ENCODE peak calls at places on chromosomes 7 and 10, in ten cellular contexts. D is pons; A is activated naive CD8-positive, alpha-beta T cell treated with anti-CD3 and anti-CD28 coated beads, Interleukin-2, amount 50 U/mL, for 24 hours; K is GM04504; M is Calu3; E is NCI-H1048; R is stimulated activated CD8-positive, alpha-beta memory T cell treated with anti-CD3 and anti-CD28 coated beads, Interleukin-12 subunit alpha, Interleukin-12 subunit beta, amount 100 ng/mL, for 1 hour; J is cardiac fibroblast; W is RCC 7860; V is T-helper 9 cell. F is an unnamed sample.

GRCh38 chr7:1042161-1042833 is 2.0 kb upstream of the GPR146 start:
- DNase-seq in D (no peak), A (no peak), K (no peak), M (no peak), E (no peak), R (no peak), J (no peak), W (no peak), V (no peak), F (no peak)

GRCh38 chr7:22851140-22851539 is 28.5 kb upstream of the TOMM7 start:
- DNase-seq in D (no peak), A (no peak), K (no peak), M (no peak), E (no peak), R (no peak), J (no peak), W (no peak), V (no peak), F (no peak)

GRCh38 chr10:129863231-129863663 is 100.8 kb downstream of the EBF3 start:
- DNase-seq in D (no peak), A (no peak), K (no peak), M (no peak), E (no peak), R (no peak), J (no peak), W (no peak), V (no peak), F (no peak)

GRCh38 chr10:102283890-102284289 is 38.6 kb downstream of the GBF1 start:
- DNase-seq in D (no peak), A (no peak), K (no peak), M (no peak), E (no peak), R (no peak), J (no peak), W (no peak), V (no peak), F (peak)

GRCh38 chr10:78260675-78261074 is 227.0 kb downstream of the RPS24 start:
- DNase-seq in D (no peak), A (no peak), K (no peak), M (no peak), E (no peak), R (no peak), J (no peak), W (no peak), V (no peak), F (no peak)

GRCh38 chr10:20492447-20492846 is 404.7 kb downstream of the NEBL start:
- DNase-seq in D (no peak), A (no peak), K (no peak), M (no peak), E (no peak), R (no peak), J (no peak), W (no peak), V (no peak), F (no peak)

GRCh38 chr7:99392046-99392445 is 16.4 kb downstream of the PDAP1 start:
- DNase-seq in D (no peak), A (no peak), K (no peak), M (no peak), E (no peak), R (no peak), J (no peak), W (no peak), V (no peak), F (no peak)

GRCh38 chr7:27739301-27739913 is 555 bp upstream of the TAX1BP1 start:
- DNase-seq in D (no peak), A (no peak), K (no peak), M (no peak), E (no peak), R (no peak), J (peak), W (no peak), V (peak), F (no peak)

GRCh38 chr7:23472046-23472445 is 1.8 kb upstream of the IGF2BP3 start:
- DNase-seq in D (no peak), A (no peak), K (no peak), M (no peak), E (no peak), R (no peak), J (no peak), W (no peak), V (no peak), F (no peak)

GRCh38 chr10:121058082-121058481 is 206.9 kb downstream of the WDR11 start:
- DNase-seq in D (no peak), A (no peak), K (no peak), M (no peak), E (no peak), R (no peak), J (no peak), W (no peak), V (no peak), F (no peak)